ENCODE peak calls at places on chromosomes 13 and 19, in nine cellular contexts. K is adrenal gland, C is prostate gland, H is tibial nerve, V is ovary, S is thyroid gland, O is stomach, G is transverse colon, F is GM12891. T is an unnamed sample.

GRCh38 chr19:38049105-38049649 is 142.2 kb downstream of the SIPA1L3 start:
- DNase-seq in H (no peak), G (peak), O (peak), F (peak), C (no peak), K (no peak), V (no peak), S (no peak), T (no peak)

GRCh38 chr13:91401916-91402315 is 3.5 kb downstream of the GPC5 start:
- DNase-seq in S (no peak), H (no peak), F (no peak), C (no peak), G (no peak), K (no peak), O (no peak), V (no peak), T (no peak)

GRCh38 chr13:99973163-99973785 is 1.7 kb upstream of the ZIC5 start:
- DNase-seq in O (no peak), C (no peak), G (no peak), H (no peak), S (no peak), F (no peak), V (no peak), K (no peak), T (no peak)

GRCh38 chr19:18590273-18591272 is 2.0 kb downstream of the REX1BD start:
- DNase-seq in F (no peak), O (no peak), S (no peak), C (no peak), V (no peak), G (peak), H (peak), K (peak), T (no peak)

GRCh38 chr13:40565282-40566148 is 100.9 kb downstream of the FOXO1 start:
- DNase-seq in F (no peak), H (no peak), K (no peak), C (no peak), G (no peak), S (no peak), O (no peak), V (no peak), T (peak)

GRCh38 chr19:56108447-56109195 is 12.5 kb downstream of the ZNF787 start:
- DNase-seq in G (no peak), S (peak), F (no peak), K (no peak), H (no peak), C (no peak), V (peak), O (peak), T (no peak)

GRCh38 chr13:62483774-62484173 is 1068.1 kb upstream of the PCDH20 start:
- DNase-seq in H (no peak), O (no peak), C (no peak), G (no peak), K (no peak), S (no peak), V (no peak), F (no peak), T (no peak)

GRCh38 chr13:75258159-75258782 is 223.7 kb downstream of the TBC1D4 start:
- DNase-seq in H (no peak), S (no peak), C (no peak), V (no peak), O (no peak), F (no peak), K (no peak), G (no peak), T (no peak)

GRCh38 chr19:30631035-30631375 is 258.8 kb downstream of the ZNF536 start:
- DNase-seq in G (no peak), V (no peak), K (no peak), S (no peak), F (no peak), O (no peak), H (no peak), C (no peak), T (no peak)

GRCh38 chr13:47679391-47679790 is 321.7 kb downstream of the SUCLA2 start:
- DNase-seq in K (no peak), G (no peak), S (no peak), C (no peak), V (no peak), F (no peak), O (no peak), H (no peak), T (no peak)

GRCh38 chr19:34974631-34975030 is 10.6 kb upstream of the ZNF792 start:
- DNase-seq in G (no peak), K (no peak), V (no peak), O (no peak), H (no peak), F (no peak), C (no peak), S (no peak), T (no peak)

GRCh38 chr13:49977992-49978391 is 18.9 kb upstream of the TRIM13 start:
- DNase-seq in S (no peak), F (no peak), H (no peak), G (no peak), C (no peak), V (no peak), O (no peak), K (no peak), T (no peak)

GRCh38 chr13:67366533-67366932 is 136.4 kb upstream of the PCDH9 start:
- DNase-seq in G (no peak), F (no peak), V (no peak), K (no peak), H (no peak), O (no peak), C (no peak), S (no peak), T (no peak)

GRCh38 chr19:56079609-56080008 is 41.5 kb downstream of the ZNF787 start:
- DNase-seq in V (no peak), F (no peak), K (no peak), G (no peak), H (no peak), O (no peak), C (no peak), S (no peak), T (no peak)

GRCh38 chr13:107209811-107210210 is 641.9 kb upstream of the ARGLU1 start:
- DNase-seq in V (no peak), G (no peak), H (no peak), F (no peak), C (no peak), S (no peak), K (no peak), O (no peak), T (no peak)

GRCh38 chr19:40687525-40688016 is 2.9 kb downstream of the NUMBL start:
- DNase-seq in V (peak), S (peak), H (peak), F (no peak), O (peak), C (no peak), G (peak), K (no peak), T (no peak)
- TF ChIP-seq POLR2A in V (no peak), S (no peak), H (peak), F (no peak), O (no peak), C (no peak), G (no peak), K (no peak), T (no peak)

GRCh38 chr19:47047931-47048399 is 459 bp downstream of the TMEM160 start:
- DNase-seq in K (peak), F (peak), H (peak), S (peak), G (peak), C (peak), V (peak), O (peak), T (peak)
- TF ChIP-seq POLR2A in K (no peak), F (no peak), H (peak), S (no peak), G (no peak), C (no peak), V (no peak), O (no peak), T (peak)

DNA sequence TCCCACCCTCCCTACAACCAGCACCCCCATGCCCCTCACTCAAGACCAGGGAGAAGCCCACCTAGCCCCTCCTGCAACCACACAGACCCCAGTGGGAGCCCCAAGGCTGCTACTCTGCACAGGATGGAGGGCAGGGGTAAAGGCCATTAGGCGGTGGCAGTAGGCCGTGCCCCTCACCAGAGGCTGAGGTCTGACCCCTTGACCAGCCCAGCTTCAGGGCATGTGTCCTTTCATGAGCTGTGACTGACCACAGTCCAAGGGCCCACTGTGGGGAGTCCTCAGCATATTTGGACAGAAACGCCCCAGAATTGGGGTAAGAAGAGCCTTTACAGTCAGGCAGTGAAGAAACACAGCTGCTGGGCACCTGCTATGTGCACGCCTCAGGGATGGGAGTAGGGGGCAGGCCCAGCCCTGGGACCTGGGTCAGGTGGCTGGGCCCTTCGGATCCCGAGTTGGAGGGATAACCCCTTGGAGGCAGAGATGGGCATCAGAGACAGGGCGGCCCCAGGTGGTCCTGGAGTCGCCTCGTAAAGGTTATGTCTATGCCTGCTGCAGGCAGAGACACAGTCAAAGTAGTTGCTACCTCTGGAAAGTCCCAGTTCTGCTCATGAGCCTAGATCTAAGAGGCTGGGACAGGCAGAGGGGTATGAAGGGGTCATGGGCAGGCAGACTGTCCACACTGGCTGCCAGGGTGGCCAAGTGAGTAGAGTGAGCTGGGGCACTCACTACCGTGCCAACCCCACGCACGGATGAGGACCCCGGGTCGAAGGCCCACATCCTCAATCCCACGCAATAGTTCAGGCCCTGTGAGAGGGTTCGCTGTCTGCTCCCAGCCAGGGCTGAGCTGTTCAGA is 1.5 kb upstream of the RPS5 start:
- DNase-seq in S (no peak), H (no peak), F (no peak), C (no peak), G (no peak), O (no peak), K (no peak), V (no peak), T (no peak)
- TF ChIP-seq POLR2A in S (no peak), H (no peak), F (peak), C (no peak), G (no peak), O (no peak), K (no peak), V (no peak), T (no peak)

DNA sequence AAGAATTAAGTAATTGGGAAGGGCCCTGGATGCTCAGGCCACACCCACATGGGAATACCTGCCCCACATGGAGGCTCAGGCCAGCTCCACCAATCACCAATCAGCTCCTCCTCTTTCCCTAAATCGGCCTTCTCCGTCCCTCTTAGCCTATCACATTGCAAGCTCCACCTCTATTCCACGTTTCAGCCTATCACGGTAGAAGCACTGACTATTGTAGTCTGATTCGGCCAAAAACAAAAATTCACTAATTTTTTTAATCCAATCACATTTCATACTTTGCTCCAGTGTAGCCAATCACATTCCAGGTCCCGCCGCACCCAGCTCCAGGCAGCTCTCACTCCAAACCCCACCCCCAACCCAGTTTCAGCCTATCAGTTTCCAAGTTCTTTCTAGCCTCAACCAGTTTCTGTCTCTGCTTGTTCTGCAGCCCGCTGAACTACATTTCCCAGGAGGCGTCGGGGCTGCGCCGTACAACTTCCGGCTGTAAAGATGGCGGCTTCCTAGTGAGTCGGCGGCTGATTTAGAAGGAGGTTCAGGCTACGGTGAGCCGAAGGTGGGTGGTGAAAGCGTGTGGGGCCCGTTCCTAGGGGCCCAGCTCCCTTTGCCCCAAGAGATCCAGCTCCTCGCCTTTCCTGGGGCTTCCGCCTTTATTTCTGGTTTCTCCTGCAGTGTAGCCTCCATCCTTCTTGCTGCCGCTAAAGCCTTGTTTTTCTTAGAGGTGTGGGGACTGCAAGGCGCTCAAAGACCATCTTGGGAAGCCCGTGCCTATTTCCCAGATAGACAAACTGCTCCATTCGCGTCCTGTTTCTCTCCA is at the start of gene BABAM1:
- DNase-seq in O (peak), H (peak), S (peak), C (peak), F (peak), G (peak), K (peak), V (peak), T (peak)
- TF ChIP-seq POLR2A in O (no peak), H (peak), S (no peak), C (peak), F (peak), G (peak), K (no peak), V (no peak), T (peak)

DNA sequence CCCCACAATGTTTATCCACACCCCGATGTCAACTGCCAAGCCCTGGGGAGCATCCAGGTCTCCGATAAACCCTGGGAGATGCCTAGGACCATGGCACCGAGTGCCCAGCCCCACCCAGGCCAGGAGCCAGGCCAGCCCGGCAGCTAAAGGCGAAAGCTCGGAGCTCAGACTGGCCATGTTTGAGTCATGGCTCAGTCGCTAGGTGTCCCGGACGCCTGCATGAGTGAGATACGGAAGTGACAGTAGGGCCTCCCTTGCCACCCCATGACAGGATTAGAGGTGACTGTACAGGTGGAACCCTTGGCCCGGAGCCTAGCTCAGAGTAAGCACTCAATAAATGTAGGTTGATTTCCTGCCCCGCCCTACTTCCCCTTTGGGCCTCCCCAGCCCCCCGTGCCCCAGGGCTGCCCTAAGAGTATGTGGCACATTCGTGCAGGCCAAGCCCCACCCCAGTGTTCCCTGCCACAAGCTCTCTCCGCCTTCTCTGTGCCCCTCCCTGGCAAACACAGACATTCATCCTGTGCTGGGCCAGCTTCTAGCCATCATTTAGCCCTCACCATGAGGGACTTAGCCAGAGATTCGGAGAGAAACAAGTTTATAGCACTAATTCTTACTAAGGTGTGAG is 5.8 kb upstream of the TPM4 start:
- DNase-seq in V (peak), S (peak), G (peak), F (peak), K (no peak), O (peak), H (no peak), C (peak), T (peak)
- TF ChIP-seq POLR2A in V (no peak), S (no peak), G (peak), F (peak), K (no peak), O (no peak), H (no peak), C (peak), T (no peak)

DNA sequence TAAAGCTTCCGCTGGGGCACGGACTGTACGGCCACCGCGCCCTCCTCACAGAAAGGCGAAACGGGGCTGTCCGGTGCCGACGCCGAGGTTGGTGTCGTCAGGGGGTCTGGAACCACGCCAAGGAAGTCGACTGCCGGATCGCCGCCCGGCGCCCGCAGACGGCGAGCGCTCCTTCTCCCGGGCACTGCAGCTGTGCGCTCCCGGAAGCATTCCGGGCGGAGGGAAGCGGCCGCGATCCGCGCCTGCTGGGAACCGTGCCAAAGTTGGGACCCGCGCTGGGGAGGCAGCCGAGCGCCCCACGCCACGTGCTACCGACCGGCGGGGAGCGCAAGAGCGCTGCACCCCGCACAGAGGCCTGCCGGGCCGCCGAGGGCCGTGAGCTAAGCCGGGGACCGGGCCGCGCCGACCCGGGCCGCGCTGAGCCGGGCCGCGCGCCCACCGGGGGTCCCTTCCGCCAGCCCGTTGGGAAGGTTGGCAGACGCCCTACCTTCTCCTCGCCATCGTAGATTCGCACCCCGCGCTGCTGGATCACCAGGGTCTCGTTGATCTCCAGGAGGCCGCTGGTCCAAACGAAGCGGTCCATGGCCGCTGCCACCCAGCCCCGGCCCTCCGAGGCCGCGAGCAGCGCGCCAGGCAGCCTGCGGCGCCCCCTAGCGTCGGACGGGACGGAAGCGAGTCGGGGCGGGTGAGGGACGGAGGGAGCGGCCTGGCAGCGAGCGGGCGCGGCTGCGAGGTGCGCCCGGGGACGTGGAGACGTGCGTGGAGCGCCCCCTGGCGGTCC is at the start of gene VPS36:
- DNase-seq in S (peak), C (peak), O (peak), G (peak), H (peak), V (peak), K (peak), F (peak), T (peak)
- TF ChIP-seq POLR2A in S (no peak), C (peak), O (no peak), G (peak), H (peak), V (peak), K (peak), F (peak), T (peak)

DNA sequence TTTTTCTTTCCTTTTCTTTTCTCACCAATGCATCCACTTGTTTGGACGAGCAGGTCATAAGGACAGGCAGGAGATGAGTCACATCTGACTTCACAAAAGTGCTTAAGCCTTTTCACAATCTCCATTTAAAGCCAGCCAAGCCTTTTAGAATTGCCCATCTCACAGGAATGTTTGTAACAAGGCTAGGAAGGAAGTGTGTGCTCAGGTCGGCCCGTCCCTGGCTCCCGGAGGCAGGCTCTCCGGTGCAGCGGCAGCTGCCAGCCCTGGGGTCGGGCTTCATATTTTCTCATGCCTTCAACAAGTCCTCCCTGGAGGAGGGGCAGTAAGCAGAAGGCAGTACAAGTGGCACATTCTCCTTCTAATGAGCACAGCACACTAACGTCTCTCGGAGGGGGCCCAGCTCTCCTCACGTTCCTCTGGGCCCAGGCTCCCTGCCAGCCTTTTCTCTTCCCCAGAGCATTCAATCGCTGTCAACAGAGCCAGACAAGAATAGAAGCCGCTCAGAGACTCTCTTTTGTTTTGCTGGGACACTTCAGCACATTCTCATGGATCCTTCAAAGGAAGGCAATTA is 180.5 kb downstream of the COL4A1 start:
- DNase-seq in S (peak), K (no peak), O (no peak), G (no peak), H (no peak), V (no peak), C (peak), F (no peak), T (peak)
- TF ChIP-seq POLR2A in S (no peak), K (no peak), O (no peak), G (no peak), H (no peak), V (no peak), C (no peak), F (no peak), T (no peak)

GRCh38 chr19:42282810-42283247 is 13.8 kb downstream of the CIC start:
- DNase-seq in F (no peak), O (no peak), S (no peak), G (no peak), V (no peak), C (no peak), H (no peak), K (no peak), T (no peak)

GRCh38 chr19:42283248-42284065 is 14.4 kb downstream of the CIC start:
- DNase-seq in C (peak), F (peak), H (peak), V (peak), O (peak), G (peak), K (peak), S (peak), T (peak)

GRCh38 chr19:42280761-42281174 is 11.7 kb downstream of the CIC start:
- DNase-seq in O (no peak), F (no peak), G (peak), S (no peak), V (peak), K (peak), H (peak), C (no peak), T (peak)

GRCh38 chr19:42281175-42282035 is 12.4 kb downstream of the CIC start:
- DNase-seq in S (peak), V (peak), K (no peak), C (peak), H (no peak), O (no peak), G (peak), F (no peak), T (peak)

DNA sequence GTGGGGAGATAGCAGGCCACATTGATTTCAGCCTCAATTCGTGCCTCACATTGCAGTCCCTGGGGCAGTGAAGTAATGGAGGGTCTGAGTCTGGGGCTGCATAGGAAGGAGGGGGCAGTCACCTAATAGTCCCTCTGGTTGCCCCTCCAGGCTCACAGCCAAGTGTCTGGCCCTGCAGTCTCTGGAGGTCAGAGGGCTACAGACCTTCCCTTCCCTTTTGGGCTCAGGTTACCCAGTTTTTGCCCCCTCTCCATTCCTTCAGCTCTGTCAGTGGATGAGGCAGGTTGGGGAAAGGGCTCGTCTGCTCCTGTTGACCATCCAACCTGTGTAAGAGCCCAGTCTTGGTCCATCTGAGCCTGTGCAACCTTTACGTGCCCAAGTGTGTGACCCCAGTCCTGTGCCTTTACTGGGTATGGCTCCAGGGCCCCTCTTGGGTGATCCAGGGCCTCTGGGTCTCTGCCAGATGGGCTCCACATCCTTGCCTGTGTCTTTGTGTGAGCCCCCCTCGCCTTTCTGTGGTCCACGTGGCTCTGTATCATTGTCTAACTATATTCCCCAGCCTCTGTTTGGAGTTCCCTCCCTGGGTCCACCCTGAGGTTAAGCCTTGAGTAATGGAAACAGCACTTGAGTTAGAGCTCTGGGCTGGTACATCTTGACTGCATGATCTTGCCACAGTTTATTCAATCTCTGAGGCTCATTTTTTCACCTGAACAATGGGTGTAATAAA is 13.1 kb downstream of the CIC start:
- DNase-seq in G (no peak), H (peak), K (no peak), O (no peak), F (no peak), C (no peak), V (no peak), S (no peak), T (no peak)
- TF ChIP-seq POLR2A in G (no peak), H (no peak), K (no peak), O (no peak), F (no peak), C (no peak), V (no peak), S (no peak), T (no peak)

T was measured in H54.